ENCODE peak calls at places on chromosomes 5 and 9, in ten cellular contexts. One of them, this sample, is unnamed.

GRCh38 chr5:134114886-134115805 is 665 bp downstream of the TCF7 start:
- DNase-seq in fibroblast of lung: no peak
- DNase-seq in left ventricle myocardium inferior: no peak
- DNase-seq in mammary epithelial cell: no peak
- DNase-seq in psoas muscle: no peak
- DNase-seq in H1: no peak
- DNase-seq in breast epithelium: no peak
- DNase-seq in H9: peak; percentile 89
- DNase-seq in pancreas: peak; percentile 60
- DNase-seq in endothelial cell of umbilical vein: no peak
- DNase-seq in this sample: no peak

GRCh38 chr9:101893661-101894646 is 155.5 kb upstream of the GRIN3A start:
- DNase-seq in fibroblast of lung: no peak
- DNase-seq in left ventricle myocardium inferior: no peak
- DNase-seq in mammary epithelial cell: no peak
- DNase-seq in psoas muscle: no peak
- DNase-seq in H1: no peak
- DNase-seq in breast epithelium: no peak
- DNase-seq in H9: no peak
- DNase-seq in pancreas: no peak
- DNase-seq in endothelial cell of umbilical vein: no peak
- DNase-seq in this sample: no peak

GRCh38 chr5:151173711-151174611 is 16.4 kb upstream of the ANXA6 start:
- DNase-seq in fibroblast of lung: no peak
- DNase-seq in left ventricle myocardium inferior: no peak
- DNase-seq in mammary epithelial cell: no peak
- DNase-seq in psoas muscle: no peak
- DNase-seq in H1: no peak
- DNase-seq in breast epithelium: no peak
- DNase-seq in H9: no peak
- DNase-seq in pancreas: no peak
- DNase-seq in endothelial cell of umbilical vein: no peak
- DNase-seq in this sample: no peak

GRCh38 chr9:33164138-33164809 is 2.9 kb downstream of the B4GALT1 start:
- DNase-seq in fibroblast of lung: no peak
- DNase-seq in left ventricle myocardium inferior: no peak
- DNase-seq in mammary epithelial cell: no peak
- DNase-seq in psoas muscle: no peak
- DNase-seq in H1: no peak
- DNase-seq in breast epithelium: no peak
- DNase-seq in H9: no peak
- DNase-seq in pancreas: no peak
- DNase-seq in endothelial cell of umbilical vein: no peak
- DNase-seq in this sample: no peak

GRCh38 chr5:59829389-59829788 is 64.1 kb downstream of the PDE4D start:
- DNase-seq in fibroblast of lung: peak; percentile 94
- DNase-seq in left ventricle myocardium inferior: no peak
- DNase-seq in mammary epithelial cell: no peak
- DNase-seq in psoas muscle: no peak
- DNase-seq in H1: no peak
- DNase-seq in breast epithelium: no peak
- DNase-seq in H9: no peak
- DNase-seq in pancreas: no peak
- DNase-seq in endothelial cell of umbilical vein: no peak
- DNase-seq in this sample: no peak

GRCh38 chr9:117265253-117265652 is 149.6 kb downstream of the ASTN2 start:
- DNase-seq in fibroblast of lung: no peak
- DNase-seq in left ventricle myocardium inferior: no peak
- DNase-seq in mammary epithelial cell: no peak
- DNase-seq in psoas muscle: no peak
- DNase-seq in H1: no peak
- DNase-seq in breast epithelium: no peak
- DNase-seq in H9: no peak
- DNase-seq in pancreas: no peak
- DNase-seq in endothelial cell of umbilical vein: no peak
- DNase-seq in this sample: no peak

GRCh38 chr9:95018099-95018927 is 291.8 kb downstream of the AOPEP start:
- DNase-seq in fibroblast of lung: peak; percentile 97
- DNase-seq in left ventricle myocardium inferior: peak; percentile 34
- DNase-seq in mammary epithelial cell: peak; percentile 99
- DNase-seq in psoas muscle: peak; percentile 72
- DNase-seq in H1: no peak
- DNase-seq in breast epithelium: peak; percentile 45
- DNase-seq in H9: no peak
- DNase-seq in pancreas: no peak
- DNase-seq in endothelial cell of umbilical vein: peak; percentile 81
- DNase-seq in this sample: peak; percentile 55

GRCh38 chr9:133137451-133138231 is 16.6 kb upstream of the RALGDS start:
- DNase-seq in fibroblast of lung: no peak
- DNase-seq in left ventricle myocardium inferior: peak; percentile 71
- DNase-seq in mammary epithelial cell: no peak
- DNase-seq in psoas muscle: peak; percentile 89
- DNase-seq in H1: no peak
- DNase-seq in breast epithelium: peak; percentile 83
- DNase-seq in H9: no peak
- DNase-seq in pancreas: peak; percentile 74
- DNase-seq in endothelial cell of umbilical vein: no peak
- DNase-seq in this sample: peak; percentile 31

GRCh38 chr9:99307846-99308245 is 85.8 kb downstream of the SEC61B start:
- DNase-seq in fibroblast of lung: no peak
- DNase-seq in left ventricle myocardium inferior: no peak
- DNase-seq in mammary epithelial cell: no peak
- DNase-seq in psoas muscle: no peak
- DNase-seq in H1: no peak
- DNase-seq in breast epithelium: no peak
- DNase-seq in H9: no peak
- DNase-seq in pancreas: no peak
- DNase-seq in endothelial cell of umbilical vein: no peak
- DNase-seq in this sample: no peak

GRCh38 chr5:66041612-66042011 is 102.5 kb upstream of the SREK1 start:
- DNase-seq in fibroblast of lung: peak; percentile 19
- DNase-seq in left ventricle myocardium inferior: no peak
- DNase-seq in mammary epithelial cell: no peak
- DNase-seq in psoas muscle: no peak
- DNase-seq in H1: no peak
- DNase-seq in breast epithelium: no peak
- DNase-seq in H9: no peak
- DNase-seq in pancreas: no peak
- DNase-seq in endothelial cell of umbilical vein: no peak
- DNase-seq in this sample: no peak

GRCh38 chr9:34463098-34463900 is 4.7 kb downstream of the DNAI1 start:
- DNase-seq in fibroblast of lung: peak; percentile 79
- DNase-seq in left ventricle myocardium inferior: no peak
- DNase-seq in mammary epithelial cell: peak; percentile 90
- DNase-seq in psoas muscle: no peak
- DNase-seq in H1: no peak
- DNase-seq in breast epithelium: no peak
- DNase-seq in H9: no peak
- DNase-seq in pancreas: no peak
- DNase-seq in endothelial cell of umbilical vein: no peak
- DNase-seq in this sample: no peak

GRCh38 chr5:81533629-81534480 is 139.9 kb upstream of the ACOT12 start:
- DNase-seq in fibroblast of lung: no peak
- DNase-seq in left ventricle myocardium inferior: no peak
- DNase-seq in mammary epithelial cell: no peak
- DNase-seq in psoas muscle: no peak
- DNase-seq in H1: no peak
- DNase-seq in breast epithelium: no peak
- DNase-seq in H9: no peak
- DNase-seq in pancreas: no peak
- DNase-seq in endothelial cell of umbilical vein: no peak
- DNase-seq in this sample: no peak

DNA sequence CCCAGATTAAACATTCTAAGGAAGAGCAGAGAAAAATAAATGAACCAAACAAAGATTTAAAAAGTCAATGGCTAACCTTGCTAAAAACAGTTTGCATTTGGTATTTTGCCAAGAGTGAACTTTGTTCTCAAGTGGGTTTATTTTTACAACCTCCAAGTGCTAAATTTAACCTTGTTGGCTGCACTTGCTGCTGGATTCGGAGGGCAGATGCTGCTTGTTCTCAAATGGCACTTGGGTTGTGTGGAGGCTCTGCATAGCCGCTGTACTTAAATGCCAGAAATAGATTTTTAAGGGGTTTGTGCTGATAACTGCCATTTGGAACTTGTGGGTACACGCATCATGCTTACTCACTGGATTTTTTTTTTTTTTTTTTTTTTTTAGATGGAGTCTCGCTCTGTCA is 13.3 kb upstream of the SPATA24 start:
- DNase-seq in fibroblast of lung: peak; percentile 53
- DNase-seq in left ventricle myocardium inferior: no peak
- DNase-seq in mammary epithelial cell: no peak
- DNase-seq in psoas muscle: peak; percentile 60
- DNase-seq in H1: no peak
- DNase-seq in breast epithelium: no peak
- DNase-seq in H9: no peak
- DNase-seq in pancreas: no peak
- DNase-seq in endothelial cell of umbilical vein: peak; percentile 26
- DNase-seq in this sample: no peak
- H3K27ac ChIP-seq in fibroblast of lung: no peak overlapping the region
- H3K27ac ChIP-seq in left ventricle myocardium inferior: peak overlapping the region; percentile 91
- H3K27ac ChIP-seq in mammary epithelial cell: no peak overlapping the region
- H3K27ac ChIP-seq in psoas muscle: peak overlapping the region; percentile 85
- H3K27ac ChIP-seq in H1: no peak overlapping the region
- H3K27ac ChIP-seq in breast epithelium: no peak overlapping the region
- H3K27ac ChIP-seq in H9: no peak overlapping the region
- H3K27ac ChIP-seq in pancreas: no peak overlapping the region
- H3K27ac ChIP-seq in endothelial cell of umbilical vein: no peak overlapping the region
- H3K27ac ChIP-seq in this sample: peak overlapping the region; percentile 0

DNA sequence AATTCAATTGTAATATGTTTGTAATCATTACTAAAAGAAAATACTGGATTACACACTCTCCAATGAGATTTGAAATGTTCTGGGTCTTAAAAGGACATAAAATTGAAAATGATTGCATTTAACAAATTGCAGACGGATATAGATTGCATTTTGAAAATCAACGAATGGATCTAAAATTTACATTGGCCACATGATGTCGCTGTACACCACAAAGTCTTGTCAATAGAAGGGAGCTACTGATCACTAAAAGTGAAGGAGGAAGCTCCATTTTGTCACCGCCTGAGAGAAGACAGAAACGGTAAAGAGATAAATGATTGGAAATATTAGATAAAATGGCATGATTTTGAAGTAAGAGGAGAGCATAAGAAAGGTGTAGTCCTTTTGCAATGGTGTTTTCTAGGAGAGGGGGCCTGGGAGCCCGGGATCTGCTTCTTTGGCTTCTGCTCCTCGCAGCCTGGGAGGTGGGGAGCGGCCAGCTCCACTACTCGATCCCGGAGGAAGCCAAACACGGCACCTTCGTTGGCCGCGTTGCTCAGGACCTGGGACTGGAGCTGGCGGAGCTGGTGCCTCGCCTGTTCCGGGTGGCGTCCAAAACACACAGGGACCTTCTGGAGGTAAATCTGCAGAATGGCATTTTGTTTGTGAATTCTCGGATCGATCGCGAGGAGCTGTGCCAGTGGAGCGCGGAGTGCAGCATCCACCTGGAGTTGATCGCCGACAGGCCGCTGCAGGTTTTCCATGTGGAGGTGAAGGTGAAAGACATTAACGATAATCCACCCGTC is at the start of gene PCDHA1:
- DNase-seq in fibroblast of lung: no peak
- DNase-seq in left ventricle myocardium inferior: no peak
- DNase-seq in mammary epithelial cell: no peak
- DNase-seq in psoas muscle: no peak
- DNase-seq in H1: no peak
- DNase-seq in breast epithelium: no peak
- DNase-seq in H9: no peak
- DNase-seq in pancreas: no peak
- DNase-seq in endothelial cell of umbilical vein: no peak
- DNase-seq in this sample: no peak
- H3K9me3 ChIP-seq in fibroblast of lung: no peaks in the 10 kb centered on the region
- H3K9me3 ChIP-seq in left ventricle myocardium inferior: peaks cover 100% of the 10 kb centered on the region
- H3K9me3 ChIP-seq in mammary epithelial cell: peaks cover 34% of the 10 kb centered on the region
- H3K9me3 ChIP-seq in psoas muscle: peaks cover 16% of the 10 kb centered on the region
- H3K9me3 ChIP-seq in H1: peaks cover 36% of the 10 kb centered on the region
- H3K9me3 ChIP-seq in breast epithelium: peaks cover 88% of the 10 kb centered on the region
- H3K9me3 ChIP-seq in H9: peaks cover 9% of the 10 kb centered on the region
- H3K9me3 ChIP-seq in pancreas: no peaks in the 10 kb centered on the region
- H3K9me3 ChIP-seq in endothelial cell of umbilical vein: peaks cover 4% of the 10 kb centered on the region
- H3K9me3 ChIP-seq in this sample: no peaks in the 10 kb centered on the region

DNA sequence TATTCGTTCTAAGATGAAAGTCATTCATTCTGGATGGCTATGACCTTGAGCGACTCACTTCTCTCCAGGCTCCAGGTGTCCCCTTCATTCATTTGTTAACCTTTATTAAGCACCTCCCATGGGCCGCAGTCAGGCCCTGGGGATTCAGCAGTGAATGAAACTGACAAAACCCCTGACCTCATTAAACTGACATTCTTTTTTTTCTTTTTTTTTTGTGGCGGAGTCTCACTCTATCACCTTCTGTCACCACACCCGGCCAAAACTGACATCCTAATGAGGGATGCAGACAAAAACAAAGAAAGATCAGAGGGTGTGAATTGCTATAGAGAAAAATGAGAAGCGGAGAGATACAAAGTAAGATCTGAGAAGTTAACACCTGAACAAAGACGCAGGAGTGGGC is 16.5 kb upstream of the ODF2 start:
- DNase-seq in fibroblast of lung: no peak
- DNase-seq in left ventricle myocardium inferior: no peak
- DNase-seq in mammary epithelial cell: no peak
- DNase-seq in psoas muscle: no peak
- DNase-seq in H1: no peak
- DNase-seq in breast epithelium: no peak
- DNase-seq in H9: no peak
- DNase-seq in pancreas: no peak
- DNase-seq in endothelial cell of umbilical vein: no peak
- DNase-seq in this sample: no peak
- H3K27ac ChIP-seq in fibroblast of lung: no peak overlapping the region
- H3K27ac ChIP-seq in left ventricle myocardium inferior: peak overlapping the region; percentile 49
- H3K27ac ChIP-seq in mammary epithelial cell: no peak overlapping the region
- H3K27ac ChIP-seq in psoas muscle: no peak overlapping the region
- H3K27ac ChIP-seq in H1: no peak overlapping the region
- H3K27ac ChIP-seq in breast epithelium: no peak overlapping the region
- H3K27ac ChIP-seq in H9: no peak overlapping the region
- H3K27ac ChIP-seq in pancreas: no peak overlapping the region
- H3K27ac ChIP-seq in endothelial cell of umbilical vein: no peak overlapping the region
- H3K27ac ChIP-seq in this sample: no peak overlapping the region

DNA sequence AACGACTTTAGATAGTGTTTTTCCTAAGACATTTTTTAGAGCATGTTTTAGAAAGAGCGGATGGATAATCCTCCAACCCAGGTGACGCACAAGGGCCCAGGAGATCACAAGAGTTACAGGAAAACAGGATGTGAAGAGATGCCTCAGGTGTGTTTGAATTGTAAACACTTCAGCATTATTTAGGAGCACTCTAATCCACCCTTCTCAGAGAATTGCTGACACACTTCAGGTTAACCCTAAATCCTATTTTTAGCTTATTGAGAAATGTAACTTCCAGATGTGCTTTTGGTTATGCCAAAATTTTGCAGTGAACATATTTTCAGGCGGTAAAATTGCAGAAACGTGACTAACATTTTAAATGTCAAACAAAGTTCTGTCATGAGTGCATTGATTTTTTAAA is 755.4 kb upstream of the CTNND2 start:
- DNase-seq in fibroblast of lung: no peak
- DNase-seq in left ventricle myocardium inferior: no peak
- DNase-seq in mammary epithelial cell: no peak
- DNase-seq in psoas muscle: no peak
- DNase-seq in H1: no peak
- DNase-seq in breast epithelium: no peak
- DNase-seq in H9: no peak
- DNase-seq in pancreas: no peak
- DNase-seq in endothelial cell of umbilical vein: no peak
- DNase-seq in this sample: no peak
- H3K9me3 ChIP-seq in fibroblast of lung: no peaks in the 10 kb centered on the region
- H3K9me3 ChIP-seq in left ventricle myocardium inferior: peaks cover 48% of the 10 kb centered on the region
- H3K9me3 ChIP-seq in mammary epithelial cell: peaks cover 6% of the 10 kb centered on the region
- H3K9me3 ChIP-seq in psoas muscle: no peaks in the 10 kb centered on the region
- H3K9me3 ChIP-seq in H1: no peaks in the 10 kb centered on the region
- H3K9me3 ChIP-seq in breast epithelium: peaks cover 8% of the 10 kb centered on the region
- H3K9me3 ChIP-seq in H9: no peaks in the 10 kb centered on the region
- H3K9me3 ChIP-seq in pancreas: no peaks in the 10 kb centered on the region
- H3K9me3 ChIP-seq in endothelial cell of umbilical vein: no peaks in the 10 kb centered on the region
- H3K9me3 ChIP-seq in this sample: no peaks in the 10 kb centered on the region

GRCh38 chr9:91296354-91296753 is 65.4 kb downstream of the AUH start:
- DNase-seq in fibroblast of lung: no peak
- DNase-seq in left ventricle myocardium inferior: no peak
- DNase-seq in mammary epithelial cell: no peak
- DNase-seq in psoas muscle: no peak
- DNase-seq in H1: no peak
- DNase-seq in breast epithelium: no peak
- DNase-seq in H9: no peak
- DNase-seq in pancreas: no peak
- DNase-seq in endothelial cell of umbilical vein: no peak
- DNase-seq in this sample: no peak
- H3K27ac ChIP-seq in fibroblast of lung: no peak overlapping the region
- H3K27ac ChIP-seq in left ventricle myocardium inferior: no peak overlapping the region
- H3K27ac ChIP-seq in mammary epithelial cell: no peak overlapping the region
- H3K27ac ChIP-seq in psoas muscle: no peak overlapping the region
- H3K27ac ChIP-seq in H1: no peak overlapping the region
- H3K27ac ChIP-seq in breast epithelium: no peak overlapping the region
- H3K27ac ChIP-seq in H9: no peak overlapping the region
- H3K27ac ChIP-seq in pancreas: no peak overlapping the region
- H3K27ac ChIP-seq in endothelial cell of umbilical vein: no peak overlapping the region
- H3K27ac ChIP-seq in this sample: no peak overlapping the region

This sample was measured in prostate gland.